ENCODE peak calls at places on chromosomes 3 and 15, in five cellular contexts. Z is glutamatergic neuron, S is Panc1, X is RWPE1, W is RWPE2. D is an unnamed sample.

GRCh38 chr15:91021516-91022074 is 799 bp downstream of the VPS33B start:
- DNase-seq in Z (peak), S (no peak), X (peak), W (no peak), D (no peak)

GRCh38 chr3:194136519-194137313 is 768 bp downstream of the HES1 start:
- DNase-seq in Z (peak), S (no peak), X (no peak), W (no peak), D (peak)

GRCh38 chr15:41656188-41656587 is 4.0 kb upstream of the MGA start:
- DNase-seq in Z (no peak), S (no peak), X (no peak), W (no peak), D (no peak)

GRCh38 chr3:129501630-129502029 is 26.8 kb upstream of the RHO start:
- DNase-seq in Z (no peak), S (no peak), X (no peak), W (no peak), D (no peak)

GRCh38 chr15:27268923-27269322 is 297.9 kb downstream of the GABRG3 start:
- DNase-seq in Z (no peak), S (no peak), X (no peak), W (no peak), D (no peak)

GRCh38 chr3:155231792-155232191 is 61.7 kb downstream of the STRIT1 start:
- DNase-seq in Z (no peak), S (no peak), X (no peak), W (no peak), D (no peak)

GRCh38 chr3:133746722-133747086 is 511 bp downstream of the TF start:
- DNase-seq in Z (no peak), S (no peak), X (no peak), W (no peak), D (no peak)

GRCh38 chr3:10284496-10284895 is 8.3 kb downstream of the GHRL start:
- DNase-seq in Z (no peak), S (no peak), X (no peak), W (no peak), D (no peak)

GRCh38 chr15:32838338-32838737 is 120.5 kb downstream of the GREM1 start:
- DNase-seq in Z (no peak), S (no peak), X (no peak), W (no peak), D (no peak)

GRCh38 chr15:66617137-66618090 is 51.6 kb upstream of the LCTL start:
- DNase-seq in Z (no peak), S (no peak), X (no peak), W (no peak), D (peak)

GRCh38 chr3:13165576-13165975 is 92.3 kb upstream of the IQSEC1 start:
- DNase-seq in Z (no peak), S (no peak), X (no peak), W (peak), D (no peak)

GRCh38 chr15:33309602-33310276 is 1.0 kb upstream of the RYR3 start:
- DNase-seq in Z (peak), S (no peak), X (no peak), W (no peak), D (no peak)

GRCh38 chr15:46681901-46682300 is 1035.4 kb upstream of the SEMA6D start:
- DNase-seq in Z (no peak), S (no peak), X (no peak), W (no peak), D (no peak)

GRCh38 chr3:127791221-127791913 is 30.9 kb downstream of the MGLL start:
- DNase-seq in Z (no peak), S (no peak), X (peak), W (peak), D (no peak)

GRCh38 chr15:31869640-31870335 is 160.5 kb upstream of the CHRNA7 start:
- DNase-seq in Z (peak), S (no peak), X (no peak), W (no peak), D (no peak)

GRCh38 chr15:71103102-71103676 is 12.1 kb upstream of the THSD4 start:
- DNase-seq in Z (no peak), S (no peak), X (peak), W (no peak), D (no peak)

GRCh38 chr3:184237772-184238171 is 8.4 kb downstream of the VWA5B2 start:
- DNase-seq in Z (no peak), S (no peak), X (no peak), W (no peak), D (no peak)

GRCh38 chr15:65921780-65922179 is 52.5 kb downstream of the RAB11A start:
- DNase-seq in Z (no peak), S (no peak), X (no peak), W (no peak), D (no peak)

GRCh38 chr3:179449621-179450020 is 1.6 kb downstream of the GNB4 start:
- DNase-seq in Z (no peak), S (no peak), X (no peak), W (no peak), D (no peak)

GRCh38 chr3:171791695-171792082 is 18.6 kb downstream of the PLD1 start:
- DNase-seq in Z (no peak), S (no peak), X (peak), W (no peak), D (no peak)

GRCh38 chr3:9553021-9553948 is at the start of gene LHFPL4:
- DNase-seq in Z (peak), S (no peak), X (peak), W (no peak), D (no peak)

GRCh38 chr15:35561308-35561707 is 15.3 kb upstream of the DPH6 start:
- DNase-seq in Z (no peak), S (no peak), X (no peak), W (no peak), D (no peak)

GRCh38 chr3:21390856-21391255 is 360.2 kb downstream of the ZNF385D start:
- DNase-seq in Z (no peak), S (no peak), X (no peak), W (no peak), D (no peak)

GRCh38 chr15:71272932-71273331 is 157.7 kb downstream of the THSD4 start:
- DNase-seq in Z (no peak), S (no peak), X (no peak), W (no peak), D (no peak)

GRCh38 chr3:197317250-197317963 is 19.0 kb upstream of the DLG1 start:
- DNase-seq in Z (no peak), S (no peak), X (peak), W (no peak), D (no peak)

GRCh38 chr3:89049119-89049518 is 58.3 kb upstream of the EPHA3 start:
- DNase-seq in Z (no peak), S (no peak), X (no peak), W (no peak), D (no peak)

GRCh38 chr3:126083913-126084514 is at the start of gene SLC41A3:
- DNase-seq in Z (peak), S (peak), X (peak), W (peak), D (peak)

GRCh38 chr3:131503328-131503650 is 518 bp upstream of the MRPL3 start:
- DNase-seq in Z (no peak), S (no peak), X (no peak), W (no peak), D (no peak)

GRCh38 chr3:151156618-151157216 is 46.3 kb downstream of the GPR171 start:
- DNase-seq in Z (no peak), S (peak), X (peak), W (no peak), D (no peak)

GRCh38 chr15:61715082-61715481 is 345.2 kb downstream of the VPS13C start:
- DNase-seq in Z (no peak), S (no peak), X (no peak), W (no peak), D (no peak)

GRCh38 chr3:66501483-66502266 is 853 bp upstream of the LRIG1 start:
- DNase-seq in Z (no peak), S (no peak), X (no peak), W (no peak), D (no peak)

GRCh38 chr3:156382458-156383346 is 172.2 kb downstream of the SSR3 start:
- DNase-seq in Z (peak), S (peak), X (peak), W (no peak), D (no peak)

GRCh38 chr15:33083232-33084006 is 111.1 kb downstream of the FMN1 start:
- DNase-seq in Z (no peak), S (no peak), X (no peak), W (no peak), D (no peak)

GRCh38 chr3:23501201-23501824 is 298.2 kb downstream of the UBE2E2 start:
- DNase-seq in Z (no peak), S (no peak), X (peak), W (no peak), D (no peak)

GRCh38 chr15:33975023-33975565 is 6.8 kb downstream of the CHRM5 start:
- DNase-seq in Z (no peak), S (no peak), X (no peak), W (no peak), D (no peak)

GRCh38 chr3:153789380-153789779 is 331.8 kb upstream of the ARHGEF26 start:
- DNase-seq in Z (no peak), S (no peak), X (no peak), W (no peak), D (no peak)

GRCh38 chr15:74543583-74543982 is 2.6 kb downstream of the ARID3B start:
- DNase-seq in Z (no peak), S (no peak), X (no peak), W (no peak), D (no peak)
- TF ChIP-seq CTCF in Z (no peak), S (peak), X (no peak), W (peak), D (no peak)

GRCh38 chr3:63662011-63662410 is 9.5 kb downstream of the SNTN start:
- DNase-seq in Z (no peak), S (no peak), X (no peak), W (no peak), D (no peak)

GRCh38 chr3:63662500-63662899 is 10.0 kb downstream of the SNTN start:
- DNase-seq in Z (no peak), S (no peak), X (peak), W (no peak), D (no peak)

GRCh38 chr3:63656791-63657190 is 4.3 kb downstream of the SNTN start:
- DNase-seq in Z (no peak), S (no peak), X (peak), W (no peak), D (no peak)

GRCh38 chr3:63655519-63655918 is 3.0 kb downstream of the SNTN start:
- DNase-seq in Z (no peak), S (no peak), X (no peak), W (no peak), D (no peak)

GRCh38 chr3:63661242-63661641 is 8.8 kb downstream of the SNTN start:
- DNase-seq in Z (no peak), S (no peak), X (peak), W (no peak), D (no peak)
- TF ChIP-seq CTCF in Z (no peak), S (no peak), X (no peak), W (peak), D (no peak)

GRCh38 chr3:192449036-192449435 is 278.3 kb downstream of the FGF12 start:
- DNase-seq in Z (no peak), S (no peak), X (no peak), W (no peak), D (no peak)
- TF ChIP-seq CTCF in Z (peak), S (peak), X (peak), W (peak), D (no peak)

GRCh38 chr15:58565620-58566019 is 133.8 kb downstream of the LIPC start:
- DNase-seq in Z (no peak), S (no peak), X (no peak), W (no peak), D (no peak)
- TF ChIP-seq CTCF in Z (no peak), S (no peak), X (no peak), W (no peak), D (no peak)

DNA sequence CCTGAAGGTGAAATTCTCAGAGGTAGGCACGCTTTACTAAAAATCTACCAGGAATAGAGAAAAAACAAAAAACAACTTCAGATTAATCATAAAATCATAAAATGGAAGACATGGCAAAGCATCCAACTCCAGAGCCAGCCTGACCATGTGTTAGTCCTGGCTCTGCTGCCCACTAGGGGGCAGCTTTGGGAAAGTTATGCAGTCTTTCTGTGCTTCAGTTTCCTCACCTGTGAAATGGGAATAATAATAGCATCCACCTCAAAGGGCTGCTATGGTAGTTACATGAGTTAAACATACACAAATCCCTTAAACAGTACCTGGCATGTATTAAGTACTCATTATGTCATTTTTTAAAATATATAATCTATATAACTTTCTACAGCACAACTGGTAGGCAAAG is 52.3 kb downstream of the WNT5A start:
- DNase-seq in Z (no peak), S (peak), X (no peak), W (no peak), D (no peak)
- TF ChIP-seq CTCF in Z (peak), S (peak), X (peak), W (peak), D (no peak)

GRCh38 chr15:63983071-63983711 is 63.1 kb downstream of the DAPK2 start:
- DNase-seq in Z (peak), S (no peak), X (no peak), W (no peak), D (no peak)
- TF ChIP-seq CTCF in Z (no peak), S (no peak), X (no peak), W (no peak), D (no peak)

D was measured in lung.